ENCODE peak calls at places on chromosome 9, in ten cellular contexts. K is WTC11; D is AG04449; U is right lobe of liver; M is upper lobe of right lung; C is activated gamma-delta T cell treated with anti-CD3 and anti-CD28 coated beads, Interleukin-2, amount 50 U/mL, for 16 hours; L is right cardiac atrium; I is foreskin fibroblast; S is NCI-H2171; V is GM23338. J is an unnamed sample.

GRCh38 chr9:114856210-114856941 is 50.5 kb upstream of the TNFSF15 start:
- DNase-seq in K (no peak), D (peak), U (no peak), M (no peak), C (no peak), L (peak), I (peak), S (no peak), V (no peak), J (no peak)

GRCh38 chr9:136805207-136805740 is 2.5 kb upstream of the RABL6 start:
- DNase-seq in K (no peak), D (no peak), U (no peak), M (no peak), C (no peak), L (no peak), I (no peak), S (no peak), V (no peak), J (no peak)

GRCh38 chr9:98550206-98550820 is 158.4 kb downstream of the GABBR2 start:
- DNase-seq in K (no peak), D (no peak), U (no peak), M (no peak), C (no peak), L (no peak), I (no peak), S (no peak), V (no peak), J (no peak)

GRCh38 chr9:93656426-93657222 is 80.2 kb downstream of the PHF2 start:
- DNase-seq in K (peak), D (no peak), U (peak), M (peak), C (no peak), L (peak), I (no peak), S (no peak), V (no peak), J (no peak)

GRCh38 chr9:98556511-98556910 is 152.2 kb downstream of the GABBR2 start:
- DNase-seq in K (no peak), D (no peak), U (no peak), M (no peak), C (no peak), L (no peak), I (no peak), S (no peak), V (no peak), J (no peak)

GRCh38 chr9:99720455-99721050 is 101.1 kb upstream of the NR4A3 start:
- DNase-seq in K (no peak), D (no peak), U (no peak), M (no peak), C (no peak), L (no peak), I (peak), S (no peak), V (no peak), J (no peak)

GRCh38 chr9:121455527-121456239 is 44.0 kb downstream of the GGTA1 start:
- DNase-seq in K (no peak), D (no peak), U (no peak), M (no peak), C (peak), L (no peak), I (no peak), S (no peak), V (no peak), J (no peak)

GRCh38 chr9:7105095-7105494 is 347.3 kb downstream of the KDM4C start:
- DNase-seq in K (no peak), D (no peak), U (no peak), M (no peak), C (no peak), L (no peak), I (no peak), S (no peak), V (no peak), J (no peak)

GRCh38 chr9:125074976-125075375 is 68.4 kb downstream of the SCAI start:
- DNase-seq in K (no peak), D (peak), U (no peak), M (no peak), C (no peak), L (no peak), I (peak), S (no peak), V (no peak), J (no peak)

GRCh38 chr9:129267141-129267540 is 89.1 kb upstream of the IER5L start:
- DNase-seq in K (no peak), D (no peak), U (no peak), M (no peak), C (no peak), L (peak), I (no peak), S (no peak), V (no peak), J (no peak)

GRCh38 chr9:101362450-101362849 is 22.4 kb downstream of the BAAT start:
- DNase-seq in K (no peak), D (no peak), U (no peak), M (no peak), C (no peak), L (no peak), I (no peak), S (no peak), V (no peak), J (no peak)

GRCh38 chr9:95938724-95939123 is 63.2 kb downstream of the ERCC6L2 start:
- DNase-seq in K (no peak), D (no peak), U (no peak), M (no peak), C (no peak), L (no peak), I (no peak), S (no peak), V (no peak), J (no peak)

GRCh38 chr9:19229725-19230355 is 653 bp upstream of the DENND4C start:
- DNase-seq in K (peak), D (no peak), U (no peak), M (peak), C (peak), L (peak), I (no peak), S (peak), V (peak), J (peak)

GRCh38 chr9:5909999-5910398 is 19.3 kb downstream of the MLANA start:
- DNase-seq in K (no peak), D (no peak), U (no peak), M (no peak), C (no peak), L (no peak), I (peak), S (no peak), V (no peak), J (no peak)

GRCh38 chr9:29312327-29312726 is 1739.0 kb upstream of the C9orf72 start:
- DNase-seq in K (no peak), D (no peak), U (no peak), M (no peak), C (no peak), L (no peak), I (no peak), S (no peak), V (no peak), J (no peak)

GRCh38 chr9:34553511-34554021 is 30.8 kb upstream of the ENHO start:
- DNase-seq in K (no peak), D (no peak), U (no peak), M (peak), C (no peak), L (no peak), I (no peak), S (no peak), V (no peak), J (no peak)

J was measured in DMS 273 treated with DMSO at 0.1 percent for 48 hours.